ENCODE peak calls at places on chromosome 17, in four cellular contexts. One of them, this sample, is unnamed.

GRCh38 chr17:35372846-35373531 is 432 bp downstream of the SLFN11 start:
- DNase-seq in astrocyte of the spinal cord: no peak
- DNase-seq in adrenal gland: no peak
- DNase-seq in tibial artery: peak
- DNase-seq in this sample: peak

GRCh38 chr17:4544135-4544651 is 11.0 kb downstream of the MYBBP1A start:
- DNase-seq in adrenal gland: no peak
- DNase-seq in tibial artery: no peak
- DNase-seq in astrocyte of the spinal cord: no peak
- DNase-seq in this sample: no peak

GRCh38 chr17:5832886-5833285 is 237.3 kb upstream of the WSCD1 start:
- DNase-seq in astrocyte of the spinal cord: peak
- DNase-seq in tibial artery: no peak
- DNase-seq in adrenal gland: no peak
- DNase-seq in this sample: no peak

GRCh38 chr17:41992576-41992975 is 24.7 kb downstream of the DNAJC7 start:
- DNase-seq in astrocyte of the spinal cord: no peak
- DNase-seq in adrenal gland: no peak
- DNase-seq in tibial artery: no peak
- DNase-seq in this sample: no peak

GRCh38 chr17:77304051-77304745 is 163.4 kb downstream of the SEC14L1 start:
- DNase-seq in adrenal gland: no peak
- DNase-seq in astrocyte of the spinal cord: peak
- DNase-seq in tibial artery: no peak
- DNase-seq in this sample: no peak

GRCh38 chr17:78613423-78613822 is 36.2 kb upstream of the DNAH17 start:
- DNase-seq in astrocyte of the spinal cord: no peak
- DNase-seq in adrenal gland: no peak
- DNase-seq in tibial artery: no peak
- DNase-seq in this sample: no peak

GRCh38 chr17:4161560-4162221 is 18.7 kb downstream of the CYB5D2 start:
- DNase-seq in adrenal gland: no peak
- DNase-seq in tibial artery: no peak
- DNase-seq in astrocyte of the spinal cord: no peak
- DNase-seq in this sample: no peak

GRCh38 chr17:80791758-80792284 is 199.8 kb upstream of the CHMP6 start:
- DNase-seq in adrenal gland: peak
- DNase-seq in astrocyte of the spinal cord: peak
- DNase-seq in tibial artery: peak
- DNase-seq in this sample: no peak

GRCh38 chr17:65660947-65661346 is 99.5 kb upstream of the AXIN2 start:
- DNase-seq in tibial artery: no peak
- DNase-seq in adrenal gland: peak
- DNase-seq in astrocyte of the spinal cord: peak
- DNase-seq in this sample: no peak

GRCh38 chr17:81580481-81580880 is 28.3 kb upstream of the FAAP100 start:
- DNase-seq in tibial artery: no peak
- DNase-seq in astrocyte of the spinal cord: no peak
- DNase-seq in adrenal gland: no peak
- DNase-seq in this sample: no peak

GRCh38 chr17:81163703-81164413 is 1.4 kb upstream of the PVALEF start:
- DNase-seq in astrocyte of the spinal cord: no peak
- DNase-seq in tibial artery: no peak
- DNase-seq in adrenal gland: no peak
- DNase-seq in this sample: no peak

GRCh38 chr17:48505788-48506187 is 25.0 kb downstream of the HOXB1 start:
- DNase-seq in adrenal gland: peak
- DNase-seq in astrocyte of the spinal cord: peak
- DNase-seq in tibial artery: no peak
- DNase-seq in this sample: no peak

GRCh38 chr17:15351925-15352324 is 10.5 kb upstream of the TEKT3 start:
- DNase-seq in tibial artery: peak
- DNase-seq in adrenal gland: peak
- DNase-seq in astrocyte of the spinal cord: peak
- DNase-seq in this sample: no peak

GRCh38 chr17:75288784-75289121 is 480 bp downstream of the SLC25A19 start:
- DNase-seq in astrocyte of the spinal cord: no peak
- DNase-seq in adrenal gland: peak
- DNase-seq in tibial artery: no peak
- DNase-seq in this sample: peak

GRCh38 chr17:48637323-48638260 is 11.4 kb upstream of the HOXB9 start:
- DNase-seq in tibial artery: no peak
- DNase-seq in astrocyte of the spinal cord: peak
- DNase-seq in adrenal gland: no peak
- DNase-seq in this sample: no peak

GRCh38 chr17:49210158-49211029 is at the start of the genes ABI3 and GNGT2:
- DNase-seq in astrocyte of the spinal cord: peak
- DNase-seq in tibial artery: no peak
- DNase-seq in adrenal gland: peak
- DNase-seq in this sample: peak

GRCh38 chr17:82242977-82243647 is 14.3 kb downstream of the SLC16A3 start:
- DNase-seq in adrenal gland: peak
- DNase-seq in tibial artery: peak
- DNase-seq in astrocyte of the spinal cord: peak
- DNase-seq in this sample: no peak

GRCh38 chr17:41455236-41455635 is 11.9 kb downstream of the KRT32 start:
- DNase-seq in tibial artery: no peak
- DNase-seq in astrocyte of the spinal cord: no peak
- DNase-seq in adrenal gland: no peak
- DNase-seq in this sample: no peak

GRCh38 chr17:79508291-79508716 is 102.5 kb downstream of the RBFOX3 start:
- DNase-seq in adrenal gland: no peak
- DNase-seq in astrocyte of the spinal cord: no peak
- DNase-seq in tibial artery: no peak
- DNase-seq in this sample: no peak

GRCh38 chr17:9828296-9829059 is 2.8 kb downstream of the GLP2R start:
- DNase-seq in astrocyte of the spinal cord: no peak
- DNase-seq in adrenal gland: no peak
- DNase-seq in tibial artery: no peak
- DNase-seq in this sample: no peak

GRCh38 chr17:19364699-19365498 is 2.4 kb upstream of the B9D1 start:
- DNase-seq in adrenal gland: peak
- DNase-seq in astrocyte of the spinal cord: no peak
- DNase-seq in tibial artery: peak
- DNase-seq in this sample: no peak

GRCh38 chr17:77435272-77436057 is 294.7 kb downstream of the SEC14L1 start:
- DNase-seq in astrocyte of the spinal cord: no peak
- DNase-seq in tibial artery: no peak
- DNase-seq in adrenal gland: no peak
- DNase-seq in this sample: no peak

GRCh38 chr17:61478790-61479492 is 26.7 kb downstream of the TBX4 start:
- DNase-seq in adrenal gland: no peak
- DNase-seq in astrocyte of the spinal cord: no peak
- DNase-seq in tibial artery: no peak
- DNase-seq in this sample: no peak

GRCh38 chr17:72588961-72589360 is 468.1 kb downstream of the SOX9 start:
- DNase-seq in astrocyte of the spinal cord: peak
- DNase-seq in tibial artery: no peak
- DNase-seq in adrenal gland: no peak
- DNase-seq in this sample: no peak

GRCh38 chr17:1002412-1002753 is 5.5 kb downstream of the TIMM22 start:
- DNase-seq in astrocyte of the spinal cord: peak
- DNase-seq in tibial artery: no peak
- DNase-seq in adrenal gland: no peak
- DNase-seq in this sample: no peak

GRCh38 chr17:1000597-1001490 is 3.9 kb downstream of the TIMM22 start:
- DNase-seq in tibial artery: peak
- DNase-seq in astrocyte of the spinal cord: peak
- DNase-seq in adrenal gland: peak
- DNase-seq in this sample: no peak

GRCh38 chr17:996554-997344 is at the start of gene TIMM22:
- DNase-seq in adrenal gland: peak
- DNase-seq in tibial artery: peak
- DNase-seq in astrocyte of the spinal cord: peak
- DNase-seq in this sample: peak

GRCh38 chr17:1001640-1002411 is 4.9 kb downstream of the TIMM22 start:
- DNase-seq in astrocyte of the spinal cord: peak
- DNase-seq in adrenal gland: peak
- DNase-seq in tibial artery: peak
- DNase-seq in this sample: no peak

GRCh38 chr17:998111-998510 is 1.2 kb downstream of the TIMM22 start:
- DNase-seq in tibial artery: no peak
- DNase-seq in adrenal gland: no peak
- DNase-seq in astrocyte of the spinal cord: no peak
- DNase-seq in this sample: no peak
- H3K4me3 ChIP-seq in tibial artery: peak
- H3K4me3 ChIP-seq in adrenal gland: no peak
- H3K4me3 ChIP-seq in astrocyte of the spinal cord: peak
- H3K4me3 ChIP-seq in this sample: peak

GRCh38 chr17:29565643-29566472 is 979 bp downstream of the ABHD15 start:
- DNase-seq in astrocyte of the spinal cord: no peak
- DNase-seq in tibial artery: no peak
- DNase-seq in adrenal gland: peak
- DNase-seq in this sample: no peak
- H3K4me3 ChIP-seq in astrocyte of the spinal cord: peak
- H3K4me3 ChIP-seq in tibial artery: peak
- H3K4me3 ChIP-seq in adrenal gland: no peak
- H3K4me3 ChIP-seq in this sample: no peak

DNA sequence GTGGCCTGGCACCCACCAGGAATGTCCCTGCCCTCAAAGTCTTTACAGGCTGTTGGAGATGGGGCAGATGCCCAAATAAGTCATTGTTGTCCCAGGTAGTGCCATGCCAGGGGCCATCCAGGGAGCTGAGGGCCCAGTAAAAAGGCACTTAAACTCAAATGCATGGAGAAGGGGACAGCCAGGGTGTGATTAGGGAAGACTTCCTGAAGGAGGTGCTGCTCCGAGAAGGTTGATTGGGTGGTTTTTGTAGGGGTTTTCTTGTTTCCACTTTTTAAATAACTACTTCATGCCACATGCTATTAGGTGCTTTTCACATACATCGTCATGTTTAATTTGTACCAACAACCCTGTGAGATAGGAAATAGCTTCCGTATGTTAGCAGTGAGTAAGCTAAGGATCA is 66.9 kb downstream of the RAI1 start:
- DNase-seq in astrocyte of the spinal cord: no peak
- DNase-seq in tibial artery: no peak
- DNase-seq in adrenal gland: no peak
- DNase-seq in this sample: no peak
- H3K4me3 ChIP-seq in astrocyte of the spinal cord: no peak
- H3K4me3 ChIP-seq in tibial artery: no peak
- H3K4me3 ChIP-seq in adrenal gland: no peak
- H3K4me3 ChIP-seq in this sample: no peak

DNA sequence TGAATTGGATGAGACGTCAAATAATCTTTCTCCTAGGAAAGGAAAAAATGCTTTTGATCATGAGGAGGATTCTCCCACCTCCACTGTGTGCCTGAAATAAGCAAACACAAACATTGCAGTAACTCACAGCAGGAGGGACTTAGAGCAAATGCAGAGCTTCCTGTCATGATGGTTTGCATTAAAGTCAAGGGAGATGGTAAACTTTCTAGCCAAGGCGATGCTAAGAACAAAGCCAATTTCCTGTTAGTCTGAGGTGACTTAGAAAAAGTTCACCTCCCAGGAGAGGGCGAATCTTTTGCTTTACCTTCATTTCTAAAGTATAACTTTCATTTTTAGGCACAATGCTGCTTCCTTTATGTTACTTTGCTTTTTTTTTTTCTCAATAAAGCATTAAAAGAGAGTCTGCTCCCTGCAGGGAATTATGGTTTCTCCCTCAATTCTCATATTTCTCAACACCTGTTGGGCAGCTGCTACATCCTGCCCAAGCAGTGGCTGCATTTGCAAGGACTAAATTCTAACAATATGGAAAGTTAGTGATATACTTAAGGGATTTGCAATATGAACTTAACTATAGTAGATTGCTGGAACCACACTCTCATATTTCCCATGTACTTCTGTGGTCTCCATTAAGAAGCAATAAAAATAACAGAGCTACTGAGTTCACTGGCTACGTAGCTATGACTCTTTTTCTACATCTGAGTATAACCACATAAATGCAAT is 175.6 kb downstream of the PCTP start:
- DNase-seq in tibial artery: no peak
- DNase-seq in astrocyte of the spinal cord: no peak
- DNase-seq in adrenal gland: no peak
- DNase-seq in this sample: peak
- H3K4me3 ChIP-seq in tibial artery: no peak
- H3K4me3 ChIP-seq in astrocyte of the spinal cord: no peak
- H3K4me3 ChIP-seq in adrenal gland: no peak
- H3K4me3 ChIP-seq in this sample: no peak

GRCh38 chr17:39861235-39861634 is 2.9 kb downstream of the IKZF3 start:
- DNase-seq in tibial artery: no peak
- DNase-seq in astrocyte of the spinal cord: no peak
- DNase-seq in adrenal gland: no peak
- DNase-seq in this sample: no peak

GRCh38 chr17:39867084-39867890 is 715 bp upstream of the ZPBP2 start:
- DNase-seq in adrenal gland: no peak
- DNase-seq in astrocyte of the spinal cord: no peak
- DNase-seq in tibial artery: no peak
- DNase-seq in this sample: no peak

GRCh38 chr17:39863918-39864746 is at the start of gene IKZF3:
- DNase-seq in astrocyte of the spinal cord: peak
- DNase-seq in tibial artery: no peak
- DNase-seq in adrenal gland: no peak
- DNase-seq in this sample: peak

GRCh38 chr17:39866013-39866730 is 1.8 kb upstream of the ZPBP2 start:
- DNase-seq in tibial artery: no peak
- DNase-seq in astrocyte of the spinal cord: no peak
- DNase-seq in adrenal gland: no peak
- DNase-seq in this sample: no peak

DNA sequence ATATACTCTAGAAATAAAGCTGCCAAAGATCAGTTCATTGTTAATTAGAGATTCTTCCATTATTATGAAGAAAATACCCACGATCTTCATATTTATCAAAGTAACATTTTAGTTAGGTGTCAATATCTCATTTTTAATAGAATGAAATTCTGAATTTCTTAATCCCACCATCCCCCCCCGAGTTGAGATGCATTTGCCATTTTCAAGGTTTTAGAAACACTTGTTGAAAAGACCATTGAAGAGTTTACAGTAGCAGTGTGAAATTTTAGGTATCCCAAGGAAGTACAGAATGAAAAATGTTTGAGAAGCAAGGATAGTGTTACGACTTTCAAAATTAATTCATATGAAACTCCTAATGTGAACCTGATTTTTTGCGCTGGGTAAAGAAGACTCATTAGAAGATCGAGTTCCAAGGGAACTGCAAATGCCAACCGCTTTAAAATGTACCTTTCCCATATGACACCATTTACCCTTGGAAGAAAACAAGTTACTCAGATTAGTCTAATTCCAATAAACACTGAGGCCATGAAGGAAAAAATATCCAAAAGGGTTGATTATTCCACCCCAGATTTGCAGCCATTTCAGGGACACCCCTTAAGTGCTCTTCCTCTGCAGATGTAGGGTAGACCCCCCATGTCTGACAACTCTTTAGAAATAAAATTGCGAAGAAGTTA is 731 bp downstream of the IKZF3 start:
- DNase-seq in tibial artery: no peak
- DNase-seq in adrenal gland: no peak
- DNase-seq in astrocyte of the spinal cord: no peak
- DNase-seq in this sample: no peak
- H3K4me3 ChIP-seq in tibial artery: no peak
- H3K4me3 ChIP-seq in adrenal gland: no peak
- H3K4me3 ChIP-seq in astrocyte of the spinal cord: no peak
- H3K4me3 ChIP-seq in this sample: peak

GRCh38 chr17:47199627-47200324 is 9.4 kb upstream of the MYL4 start:
- DNase-seq in adrenal gland: no peak
- DNase-seq in tibial artery: no peak
- DNase-seq in astrocyte of the spinal cord: no peak
- DNase-seq in this sample: no peak
- H3K4me3 ChIP-seq in adrenal gland: no peak
- H3K4me3 ChIP-seq in tibial artery: no peak
- H3K4me3 ChIP-seq in astrocyte of the spinal cord: no peak
- H3K4me3 ChIP-seq in this sample: no peak

GRCh38 chr17:8632087-8632486 is 1.6 kb upstream of the MYH10 start:
- DNase-seq in adrenal gland: peak
- DNase-seq in astrocyte of the spinal cord: no peak
- DNase-seq in tibial artery: no peak
- DNase-seq in this sample: no peak
- H3K4me3 ChIP-seq in adrenal gland: no peak
- H3K4me3 ChIP-seq in astrocyte of the spinal cord: no peak
- H3K4me3 ChIP-seq in tibial artery: no peak
- H3K4me3 ChIP-seq in this sample: no peak

This sample was measured in Jurkat, Clone E6-1.